ENCODE peak calls at places on chromosomes 3 and 15, in eight cellular contexts. B is right lobe of liver; J is KBM-7; K is activated T-cell treated with anti-CD3 and anti-CD28 coated beads, Interleukin-2, amount 50 U/mL, for 1 hour; V is stimulated activated naive B cell treated with anti-CD40 and anti-IgM and Interleukin-4, amounts not matched to agents 10 μg/mL and 1 μg/mL and 100 μg/mL, for 72 hours; D is activated naive CD8-positive, alpha-beta T cell treated with anti-CD3 and anti-CD28 coated beads, Interleukin-2, amount 50 U/mL, for 24 hours; Q is AG08396; L is foreskin keratinocyte. I is an unnamed sample.
A peak's percentile ranks its signal among the peaks of the same experiment; 100 is the strongest.

GRCh38 chr15:38323895-38324294 is 71.3 kb downstream of the SPRED1 start:
- DNase-seq in B (no peak), Q (no peak), J (no peak), K (no peak), L (no peak), V (no peak), D (no peak), I (no peak)

GRCh38 chr3:104521606-104522336 is 844.9 kb upstream of the ALCAM start:
- DNase-seq in L (peak; percentile 46), D (no peak), K (no peak), B (no peak), Q (no peak), J (peak; percentile 26), V (peak; percentile 65), I (no peak)

GRCh38 chr3:170848294-170848917 is 21.6 kb downstream of the RPL22L1 start:
- DNase-seq in D (no peak), K (no peak), Q (peak; percentile 17), B (no peak), J (no peak), V (no peak), L (no peak), I (no peak)

GRCh38 chr3:160060409-160061027 is 71.9 kb downstream of the IL12A start:
- DNase-seq in V (no peak), Q (no peak), J (no peak), L (no peak), B (no peak), D (no peak), K (no peak), I (no peak)

GRCh38 chr3:142618917-142619401 is 22.8 kb downstream of the PLS1 start:
- DNase-seq in J (no peak), B (no peak), Q (no peak), D (no peak), V (no peak), L (peak; percentile 40), K (no peak), I (no peak)

GRCh38 chr15:70512772-70513362 is 250.5 kb downstream of the UACA start:
- DNase-seq in J (peak; percentile 94), B (peak; percentile 50), V (no peak), L (no peak), Q (peak; percentile 66), K (peak; percentile 66), D (peak; percentile 68), I (peak; percentile 73)

GRCh38 chr3:98013428-98014349 is 21.4 kb downstream of the GABRR3 start:
- DNase-seq in V (no peak), J (no peak), B (no peak), K (no peak), L (peak; percentile 51), Q (peak; percentile 8), D (no peak), I (no peak)

GRCh38 chr3:104810896-104811295 is 555.8 kb upstream of the ALCAM start:
- DNase-seq in B (no peak), L (no peak), J (no peak), Q (no peak), V (no peak), K (no peak), D (no peak), I (no peak)